ENCODE peak calls at places on chromosomes 1 and 21, in six cellular contexts. X, E, T, D, I and N are unnamed samples. For H3K4me1, the result is how much of the 10 kb centered on the place peaks cover.

GRCh38 chr1:202189919-202190715 is 3.5 kb upstream of the LGR6 start:
- DNase-seq in E (no peak), X (no peak), T (no peak), D (no peak), I (no peak), N (no peak)

GRCh38 chr1:170804419-170804818 is 130.9 kb upstream of the MROH9 start:
- DNase-seq in X (no peak), D (no peak), E (no peak), T (no peak), I (no peak), N (no peak)

GRCh38 chr1:9086796-9087195 is 17.4 kb upstream of the SLC2A5 start:
- DNase-seq in T (no peak), D (no peak), E (no peak), I (no peak), X (no peak), N (no peak)

GRCh38 chr21:15976807-15977206 is 247.0 kb downstream of the USP25 start:
- DNase-seq in D (no peak), I (no peak), T (peak), E (no peak), X (no peak), N (no peak)

GRCh38 chr1:94753171-94753972 is 66.8 kb upstream of the SLC44A3 start:
- DNase-seq in I (no peak), E (peak), D (peak), X (peak), T (no peak), N (no peak)

GRCh38 chr1:18064564-18064963 is 43.0 kb upstream of the IGSF21 start:
- DNase-seq in I (no peak), T (no peak), D (no peak), X (peak), E (no peak), N (no peak)

GRCh38 chr1:171221665-171222591 is 26.4 kb upstream of the FMO1 start:
- DNase-seq in E (no peak), T (no peak), I (no peak), X (no peak), D (no peak), N (no peak)

GRCh38 chr21:17795084-17796036 is 23.8 kb downstream of the C21orf91 start:
- DNase-seq in X (no peak), I (no peak), D (no peak), E (no peak), T (no peak), N (no peak)

GRCh38 chr21:43824883-43825609 is 35.7 kb downstream of the RRP1 start:
- DNase-seq in I (no peak), T (no peak), X (no peak), E (no peak), D (no peak), N (no peak)

GRCh38 chr1:246117066-246117791 is 389.9 kb downstream of the SMYD3 start:
- DNase-seq in X (peak), I (no peak), T (peak), D (no peak), E (peak), N (peak)

GRCh38 chr1:243596441-243597183 is 253.4 kb downstream of the AKT3 start:
- DNase-seq in I (no peak), T (no peak), E (no peak), X (no peak), D (no peak), N (no peak)

GRCh38 chr1:228339059-228339704 is 67.5 kb downstream of the TRIM11 start:
- DNase-seq in D (no peak), I (no peak), T (no peak), X (peak), E (no peak), N (no peak)

GRCh38 chr1:31811605-31812004 is 4.2 kb downstream of the SPOCD1 start:
- DNase-seq in X (no peak), D (no peak), E (no peak), I (no peak), T (peak), N (no peak)

GRCh38 chr1:66623812-66624211 is 89.9 kb downstream of the SGIP1 start:
- DNase-seq in D (no peak), E (no peak), I (no peak), X (no peak), T (no peak), N (no peak)

GRCh38 chr1:205237526-205238484 is 10.1 kb downstream of the TMCC2 start:
- DNase-seq in D (no peak), X (no peak), T (no peak), E (no peak), I (no peak), N (no peak)

GRCh38 chr1:86018311-86018923 is 138.2 kb downstream of the COL24A1 start:
- DNase-seq in E (no peak), X (no peak), I (no peak), D (no peak), T (peak), N (no peak)

GRCh38 chr1:77831566-77831965 is 52.1 kb downstream of the MIGA1 start:
- DNase-seq in X (no peak), E (no peak), T (no peak), I (no peak), D (no peak), N (no peak)

GRCh38 chr1:112938188-112938587 is 17.8 kb downstream of the SLC16A1 start:
- DNase-seq in D (no peak), I (no peak), E (no peak), X (no peak), T (no peak), N (no peak)

GRCh38 chr1:221263831-221264767 is 384.9 kb downstream of the HLX start:
- DNase-seq in X (peak), E (peak), D (no peak), I (peak), T (peak), N (peak)

GRCh38 chr1:24929876-24930702 is at the start of gene RUNX3:
- DNase-seq in I (peak), X (peak), E (no peak), D (no peak), T (peak), N (peak)

GRCh38 chr21:46482225-46482845 is 23.6 kb downstream of the DIP2A start:
- DNase-seq in E (no peak), T (no peak), I (no peak), D (no peak), X (no peak), N (no peak)

GRCh38 chr1:202967684-202968281 is 726 bp upstream of the CYB5R1 start:
- DNase-seq in D (no peak), I (no peak), E (peak), T (peak), X (peak), N (no peak)

GRCh38 chr1:77412069-77412793 is 130.4 kb downstream of the AK5 start:
- DNase-seq in T (no peak), E (no peak), X (no peak), I (no peak), D (no peak), N (no peak)

GRCh38 chr1:204124639-204125038 is 27.2 kb downstream of the ETNK2 start:
- DNase-seq in X (no peak), I (no peak), E (no peak), D (no peak), T (no peak), N (no peak)

GRCh38 chr21:35244514-35244913 is 195.4 kb upstream of the RUNX1 start:
- DNase-seq in D (no peak), I (no peak), E (no peak), T (no peak), X (peak), N (no peak)

DNA sequence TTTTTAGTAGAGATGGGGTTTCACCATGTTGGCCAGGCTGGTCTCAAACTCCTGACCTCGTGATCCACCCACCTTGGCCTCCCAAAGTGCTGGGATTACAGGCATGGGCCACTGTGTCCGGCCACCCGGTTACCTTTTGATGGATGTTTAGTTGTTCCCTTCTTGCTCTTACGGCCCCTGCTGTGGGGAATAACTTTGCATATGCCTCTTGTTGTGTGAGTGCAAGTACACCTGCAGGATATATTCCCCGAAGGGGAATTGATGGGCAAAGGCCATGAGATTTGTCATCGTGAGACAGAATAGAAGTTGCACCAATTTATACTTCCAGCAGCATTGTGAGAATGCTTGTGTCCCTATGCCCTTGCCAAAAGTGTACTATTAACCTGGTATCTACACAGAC is 8.0 kb downstream of the IL6R start:
- DNase-seq in T (no peak), D (no peak), X (no peak), E (no peak), I (peak), N (no peak)
- H3K4me1 ChIP-seq in T (under half), D (half or more), X (under half), E (half or more), I (under half), N (under half)

DNA sequence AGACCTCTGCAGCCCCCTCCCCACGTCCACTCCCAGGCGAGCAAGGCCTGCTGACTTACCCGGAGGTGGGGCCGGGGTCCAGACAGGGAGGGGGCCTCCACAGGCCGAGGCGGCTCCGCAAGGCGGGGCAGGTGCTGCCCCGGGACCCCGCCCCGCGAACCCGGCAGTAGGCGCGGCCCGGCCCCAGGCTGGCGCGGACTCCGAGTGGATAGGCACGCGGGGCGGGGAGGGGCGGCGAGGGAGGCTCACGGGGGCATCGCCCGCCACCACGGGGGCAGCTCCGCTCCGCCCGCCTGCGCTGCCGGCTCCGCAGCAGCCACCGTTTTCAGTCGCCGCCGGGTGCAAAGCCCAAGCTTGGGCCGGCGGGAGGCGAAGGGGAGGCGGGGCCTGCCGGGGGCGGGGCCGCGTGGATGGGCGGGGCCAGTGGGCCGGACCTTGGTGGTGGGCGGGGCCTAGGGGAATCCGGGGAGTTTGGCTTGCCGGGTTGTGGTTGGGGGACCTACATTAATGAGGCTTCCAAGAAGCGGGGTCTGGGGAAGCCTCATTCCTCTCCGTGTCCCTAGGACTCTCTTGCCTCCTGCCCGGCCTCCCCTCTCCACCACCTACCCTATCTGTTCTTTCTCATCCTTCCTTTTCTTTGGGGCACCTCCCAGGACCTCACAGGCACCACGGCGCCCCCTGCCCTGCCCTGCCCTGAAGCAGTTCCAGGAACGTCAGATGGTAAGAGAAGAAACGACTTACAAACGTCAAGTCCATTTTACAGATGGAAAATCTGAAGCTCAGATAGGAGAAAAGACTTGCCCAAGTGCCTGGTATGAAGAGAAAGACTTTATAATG is at the start of gene RIMS3:
- DNase-seq in D (no peak), T (peak), I (peak), X (peak), E (peak), N (peak)
- TF ChIP-seq CTCF in D (no peak), T (peak), I (no peak), X (no peak), E (no peak), N (no peak)

GRCh38 chr1:44043176-44044070 is 12.2 kb upstream of the SLC6A9 start:
- DNase-seq in X (no peak), E (no peak), D (no peak), I (peak), T (no peak), N (no peak)
- H3K4me1 ChIP-seq in X (under half), E (under half), D (under half), I (under half), T (under half), N (under half)

GRCh38 chr1:224513787-224514209 is 79.2 kb upstream of the WDR26 start:
- DNase-seq in I (peak), X (peak), T (peak), D (peak), E (peak), N (peak)
- TF ChIP-seq CTCF in I (peak), X (peak), T (peak), D (peak), E (peak), N (peak)

GRCh38 chr1:1630965-1631792 is 794 bp upstream of the MMP23B start:
- DNase-seq in E (peak), T (peak), I (peak), X (peak), D (no peak), N (peak)

GRCh38 chr1:1628656-1629429 is 3.1 kb upstream of the MMP23B start:
- DNase-seq in X (peak), T (peak), I (peak), D (no peak), E (no peak), N (no peak)

GRCh38 chr1:1630191-1630964 is 1.6 kb upstream of the MMP23B start:
- DNase-seq in I (peak), D (peak), E (peak), X (peak), T (peak), N (peak)

GRCh38 chr1:1627842-1628655 is 3.9 kb upstream of the MMP23B start:
- DNase-seq in T (peak), X (peak), E (no peak), D (no peak), I (peak), N (no peak)

GRCh38 chr1:1629430-1630190 is 2.4 kb upstream of the MMP23B start:
- DNase-seq in I (peak), X (peak), T (peak), D (no peak), E (no peak), N (peak)
- H3K4me1 ChIP-seq in I (under half), X (under half), T (under half), D (under half), E (under half), N (under half)